ENCODE peak calls at places on chromosomes 1 and 21, in seven cellular contexts. J, R, B, O, K, U and V are unnamed samples.

GRCh38 chr1:191579019-191579418 is 579.2 kb upstream of the RGS18 start:
- DNase-seq in B (no peak), R (no peak), J (no peak), K (no peak), U (no peak), O (no peak), V (no peak)

GRCh38 chr1:248810000-248810726 is 15.6 kb downstream of the SH3BP5L start:
- DNase-seq in U (no peak), J (no peak), K (no peak), R (no peak), B (no peak), O (no peak), V (peak)

GRCh38 chr1:3101127-3101939 is 32.3 kb downstream of the PRDM16 start:
- DNase-seq in U (no peak), J (no peak), K (no peak), B (no peak), R (no peak), O (peak), V (no peak)

GRCh38 chr1:55039342-55040082 is at the start of gene PCSK9:
- DNase-seq in R (no peak), O (no peak), U (no peak), B (no peak), J (no peak), K (no peak), V (no peak)

GRCh38 chr21:42507418-42507817 is 6.2 kb upstream of the SLC37A1 start:
- DNase-seq in J (no peak), K (no peak), B (no peak), O (no peak), R (no peak), U (no peak), V (no peak)

GRCh38 chr1:202029171-202029665 is 18.8 kb downstream of the ELF3 start:
- DNase-seq in J (no peak), B (no peak), U (no peak), K (peak), R (peak), O (no peak), V (no peak)

GRCh38 chr1:218339267-218339831 is 5.8 kb upstream of the TGFB2 start:
- DNase-seq in U (no peak), R (no peak), O (no peak), J (peak), B (no peak), K (no peak), V (no peak)

GRCh38 chr1:180675586-180675985 is 43.8 kb downstream of the XPR1 start:
- DNase-seq in J (no peak), B (no peak), K (no peak), O (no peak), U (no peak), R (no peak), V (no peak)

GRCh38 chr1:67171978-67172377 is 5.7 kb downstream of the IL23R start:
- DNase-seq in U (no peak), R (no peak), K (no peak), J (no peak), B (no peak), O (no peak), V (no peak)

GRCh38 chr1:245142171-245142798 is 12.5 kb upstream of the KIF26B start:
- DNase-seq in K (no peak), U (no peak), R (no peak), O (no peak), B (no peak), J (no peak), V (peak)

GRCh38 chr1:19028110-19028509 is 71.6 kb upstream of the IFFO2 start:
- DNase-seq in U (no peak), B (no peak), J (no peak), K (no peak), R (no peak), O (peak), V (no peak)

GRCh38 chr1:166485620-166486019 is 318.8 kb upstream of the FAM78B start:
- DNase-seq in U (no peak), J (no peak), O (no peak), R (no peak), B (no peak), K (no peak), V (no peak)

GRCh38 chr1:221098462-221099406 is 219.5 kb downstream of the HLX start:
- DNase-seq in K (peak), O (no peak), J (peak), U (no peak), R (no peak), B (no peak), V (no peak)

GRCh38 chr1:156571261-156571958 is 955 bp downstream of the IQGAP3 start:
- DNase-seq in J (peak), U (no peak), K (peak), R (peak), B (no peak), O (no peak), V (no peak)

GRCh38 chr1:8712413-8713229 is 104.8 kb downstream of the RERE start:
- DNase-seq in K (peak), U (no peak), R (peak), J (peak), O (peak), B (no peak), V (no peak)

GRCh38 chr1:178470411-178470960 is 26.3 kb downstream of the CLEC20A start:
- DNase-seq in B (no peak), U (no peak), R (no peak), J (no peak), K (no peak), O (no peak), V (no peak)

GRCh38 chr1:100631015-100631521 is 88.5 kb upstream of the VCAM1 start:
- DNase-seq in O (no peak), R (peak), U (no peak), B (peak), K (peak), J (peak), V (no peak)

GRCh38 chr1:53616511-53616910 is 122.5 kb downstream of the GLIS1 start:
- DNase-seq in J (no peak), U (no peak), O (no peak), R (no peak), K (no peak), B (no peak), V (no peak)

GRCh38 chr21:35619184-35619583 is 441.1 kb downstream of the SETD4 start:
- DNase-seq in J (no peak), U (no peak), R (peak), O (no peak), B (no peak), K (peak), V (no peak)

GRCh38 chr1:56570924-56571372 is 8.4 kb downstream of the PLPP3 start:
- DNase-seq in O (no peak), B (no peak), R (no peak), J (no peak), U (no peak), K (no peak), V (no peak)

GRCh38 chr1:178644308-178645120 is 80.5 kb upstream of the RALGPS2 start:
- DNase-seq in K (no peak), J (no peak), O (no peak), B (peak), U (no peak), R (peak), V (no peak)

GRCh38 chr1:87603636-87604035 is 275.0 kb downstream of the LMO4 start:
- DNase-seq in B (no peak), J (no peak), U (no peak), O (no peak), R (no peak), K (no peak), V (no peak)

GRCh38 chr1:27535386-27535785 is 45.4 kb upstream of the WASF2 start:
- DNase-seq in B (no peak), J (no peak), K (no peak), U (no peak), R (no peak), O (no peak), V (no peak)

GRCh38 chr1:23964235-23964668 is 4.6 kb downstream of the PNRC2 start:
- DNase-seq in K (no peak), O (no peak), B (no peak), J (no peak), R (no peak), U (no peak), V (no peak)

GRCh38 chr21:31634993-31635392 is 24.5 kb upstream of the SOD1 start:
- DNase-seq in K (no peak), U (no peak), J (no peak), B (no peak), O (no peak), R (no peak), V (no peak)

GRCh38 chr1:3454811-3455618 is 550 bp downstream of the ARHGEF16 start:
- DNase-seq in K (no peak), U (no peak), B (peak), O (no peak), J (no peak), R (no peak), V (no peak)

GRCh38 chr1:78650114-78650513 is 483 bp downstream of the IFI44 start:
- DNase-seq in J (no peak), O (no peak), U (no peak), K (no peak), R (no peak), B (no peak), V (no peak)

GRCh38 chr1:3992103-3992556 is 92.1 kb upstream of the C1orf174 start:
- DNase-seq in B (no peak), J (no peak), K (no peak), U (no peak), R (no peak), O (no peak), V (no peak)

GRCh38 chr1:64228181-64228957 is 24.9 kb downstream of the UBE2U start:
- DNase-seq in J (no peak), K (no peak), R (peak), B (no peak), U (no peak), O (no peak), V (no peak)

GRCh38 chr1:29962831-29963247 is 726.5 kb downstream of the PTPRU start:
- DNase-seq in J (peak), K (no peak), B (no peak), U (no peak), O (no peak), R (no peak), V (no peak)

GRCh38 chr1:61253059-61253735 is 170.8 kb downstream of the NFIA start:
- DNase-seq in R (no peak), B (peak), K (peak), U (no peak), J (peak), O (peak), V (peak)